ENCODE peak calls at places on chromosomes 6 and 20, in eight cellular contexts. One of them, this sample, is unnamed.

GRCh38 chr6:35737413-35738211 is 780 bp downstream of the ARMC12 start:
- DNase-seq in lung: no peak
- DNase-seq in H7: peak; percentile 52
- DNase-seq in RPMI8226: peak; percentile 80
- DNase-seq in occipital lobe: no peak
- DNase-seq in AG04450: peak; percentile 77
- DNase-seq in naive thymus-derived CD8-positive, alpha-beta T cell: peak; percentile 76
- DNase-seq in stimulated activated CD8-positive, alpha-beta memory T cell treated with anti-CD3 and anti-CD28 coated beads, Interleukin-15, amount 100 ng/mL, for 24 hours: no peak
- DNase-seq in this sample: peak; percentile 73

GRCh38 chr20:22389836-22390542 is 194.4 kb downstream of the FOXA2 start:
- DNase-seq in lung: peak; percentile 72
- DNase-seq in H7: peak; percentile 33
- DNase-seq in RPMI8226: peak; percentile 82
- DNase-seq in occipital lobe: no peak
- DNase-seq in AG04450: no peak
- DNase-seq in naive thymus-derived CD8-positive, alpha-beta T cell: no peak
- DNase-seq in stimulated activated CD8-positive, alpha-beta memory T cell treated with anti-CD3 and anti-CD28 coated beads, Interleukin-15, amount 100 ng/mL, for 24 hours: no peak
- DNase-seq in this sample: peak; percentile 14

GRCh38 chr6:35050291-35050987 is 90.7 kb downstream of the TCP11 start:
- DNase-seq in lung: no peak
- DNase-seq in H7: no peak
- DNase-seq in RPMI8226: no peak
- DNase-seq in occipital lobe: no peak
- DNase-seq in AG04450: no peak
- DNase-seq in naive thymus-derived CD8-positive, alpha-beta T cell: no peak
- DNase-seq in stimulated activated CD8-positive, alpha-beta memory T cell treated with anti-CD3 and anti-CD28 coated beads, Interleukin-15, amount 100 ng/mL, for 24 hours: no peak
- DNase-seq in this sample: no peak

GRCh38 chr6:104949206-104949605 is 7.7 kb upstream of the LIN28B start:
- DNase-seq in lung: no peak
- DNase-seq in H7: no peak
- DNase-seq in RPMI8226: no peak
- DNase-seq in occipital lobe: no peak
- DNase-seq in AG04450: no peak
- DNase-seq in naive thymus-derived CD8-positive, alpha-beta T cell: no peak
- DNase-seq in stimulated activated CD8-positive, alpha-beta memory T cell treated with anti-CD3 and anti-CD28 coated beads, Interleukin-15, amount 100 ng/mL, for 24 hours: no peak
- DNase-seq in this sample: no peak

GRCh38 chr20:9409981-9410380 is 104.4 kb upstream of the LAMP5 start:
- DNase-seq in lung: no peak
- DNase-seq in H7: no peak
- DNase-seq in RPMI8226: no peak
- DNase-seq in occipital lobe: no peak
- DNase-seq in AG04450: peak; percentile 21
- DNase-seq in naive thymus-derived CD8-positive, alpha-beta T cell: no peak
- DNase-seq in stimulated activated CD8-positive, alpha-beta memory T cell treated with anti-CD3 and anti-CD28 coated beads, Interleukin-15, amount 100 ng/mL, for 24 hours: no peak
- DNase-seq in this sample: no peak

GRCh38 chr20:50959543-50960126 is 1.0 kb downstream of the MOCS3 start:
- DNase-seq in lung: peak; percentile 18
- DNase-seq in H7: no peak
- DNase-seq in RPMI8226: no peak
- DNase-seq in occipital lobe: no peak
- DNase-seq in AG04450: no peak
- DNase-seq in naive thymus-derived CD8-positive, alpha-beta T cell: no peak
- DNase-seq in stimulated activated CD8-positive, alpha-beta memory T cell treated with anti-CD3 and anti-CD28 coated beads, Interleukin-15, amount 100 ng/mL, for 24 hours: no peak
- DNase-seq in this sample: no peak

GRCh38 chr20:2859330-2860121 is 13.8 kb upstream of the PTPRA start:
- DNase-seq in lung: no peak
- DNase-seq in H7: no peak
- DNase-seq in RPMI8226: no peak
- DNase-seq in occipital lobe: no peak
- DNase-seq in AG04450: no peak
- DNase-seq in naive thymus-derived CD8-positive, alpha-beta T cell: no peak
- DNase-seq in stimulated activated CD8-positive, alpha-beta memory T cell treated with anti-CD3 and anti-CD28 coated beads, Interleukin-15, amount 100 ng/mL, for 24 hours: no peak
- DNase-seq in this sample: peak; percentile 67

GRCh38 chr6:158780963-158781691 is 38.0 kb downstream of the EZR start:
- DNase-seq in lung: peak; percentile 67
- DNase-seq in H7: no peak
- DNase-seq in RPMI8226: no peak
- DNase-seq in occipital lobe: no peak
- DNase-seq in AG04450: no peak
- DNase-seq in naive thymus-derived CD8-positive, alpha-beta T cell: no peak
- DNase-seq in stimulated activated CD8-positive, alpha-beta memory T cell treated with anti-CD3 and anti-CD28 coated beads, Interleukin-15, amount 100 ng/mL, for 24 hours: no peak
- DNase-seq in this sample: no peak

GRCh38 chr6:119344306-119344705 is 5.3 kb downstream of the MAN1A1 start:
- DNase-seq in lung: no peak
- DNase-seq in H7: no peak
- DNase-seq in RPMI8226: no peak
- DNase-seq in occipital lobe: no peak
- DNase-seq in AG04450: no peak
- DNase-seq in naive thymus-derived CD8-positive, alpha-beta T cell: no peak
- DNase-seq in stimulated activated CD8-positive, alpha-beta memory T cell treated with anti-CD3 and anti-CD28 coated beads, Interleukin-15, amount 100 ng/mL, for 24 hours: no peak
- DNase-seq in this sample: no peak

GRCh38 chr6:33856655-33857054 is 52.9 kb upstream of the MLN start:
- DNase-seq in lung: no peak
- DNase-seq in H7: no peak
- DNase-seq in RPMI8226: peak; percentile 26
- DNase-seq in occipital lobe: no peak
- DNase-seq in AG04450: no peak
- DNase-seq in naive thymus-derived CD8-positive, alpha-beta T cell: peak; percentile 81
- DNase-seq in stimulated activated CD8-positive, alpha-beta memory T cell treated with anti-CD3 and anti-CD28 coated beads, Interleukin-15, amount 100 ng/mL, for 24 hours: peak; percentile 21
- DNase-seq in this sample: no peak